ENCODE peak calls at places on chromosomes 5 and 9, in eight cellular contexts. E is cardiac muscle cell; Z is kidney; O is tibial artery; L is bronchial epithelial cell; U is GM12865; D is CD8-positive, alpha-beta T cell; T is thoracic aorta. C is an unnamed sample.
A peak's percentile ranks its signal among the peaks of the same experiment; 100 is the strongest.

GRCh38 chr9:120441446-120442279 is 138.3 kb downstream of the CDK5RAP2 start:
- DNase-seq in U (no peak), O (no peak), Z (no peak), L (peak; percentile 57), E (no peak), T (no peak), D (no peak), C (peak; percentile 90)

GRCh38 chr5:142486581-142486980 is 161.8 kb upstream of the SPRY4 start:
- DNase-seq in E (no peak), O (no peak), U (no peak), L (peak; percentile 67), D (no peak), T (no peak), Z (no peak), C (no peak)

GRCh38 chr5:132066871-132067270 is 6.4 kb downstream of the IL3 start:
- DNase-seq in T (no peak), D (no peak), O (no peak), E (no peak), U (no peak), L (no peak), Z (peak; percentile 31), C (no peak)

GRCh38 chr5:134555889-134556311 is 30.4 kb downstream of the JADE2 start:
- DNase-seq in T (peak; percentile 55), E (peak; percentile 18), U (peak; percentile 79), L (peak; percentile 62), O (peak; percentile 87), D (peak; percentile 59), Z (peak; percentile 89), C (no peak)

GRCh38 chr5:62521319-62521718 is 57.3 kb upstream of the LRRC70 start:
- DNase-seq in T (no peak), L (no peak), E (no peak), Z (no peak), U (peak; percentile 22), D (no peak), O (no peak), C (no peak)

GRCh38 chr9:83620841-83621636 is 1.9 kb upstream of the IDNK start:
- DNase-seq in T (no peak), L (peak; percentile 48), D (no peak), E (peak; percentile 66), Z (no peak), O (no peak), U (peak; percentile 65), C (no peak)

GRCh38 chr9:35510745-35511428 is 21.0 kb downstream of the RUSC2 start:
- DNase-seq in Z (peak; percentile 87), L (peak; percentile 83), T (peak; percentile 63), D (no peak), U (no peak), O (peak; percentile 95), E (no peak), C (peak; percentile 98)

GRCh38 chr5:83473344-83474169 is 2.0 kb downstream of the VCAN start:
- DNase-seq in O (peak; percentile 98), T (peak; percentile 92), Z (peak; percentile 97), E (peak; percentile 96), U (peak; percentile 83), D (no peak), L (peak; percentile 94), C (peak; percentile 88)

GRCh38 chr5:82623094-82623514 is 344.9 kb upstream of the RPS23 start:
- DNase-seq in E (no peak), U (no peak), O (no peak), T (no peak), D (no peak), L (no peak), Z (no peak), C (no peak)

GRCh38 chr9:129776938-129777768 is 24.3 kb upstream of the PTGES start:
- DNase-seq in T (peak; percentile 90), D (peak; percentile 18), E (no peak), Z (peak; percentile 98), O (peak; percentile 97), L (peak; percentile 95), U (no peak), C (peak; percentile 98)

GRCh38 chr5:122498163-122498562 is 186.1 kb downstream of the SNCAIP start:
- DNase-seq in T (no peak), D (no peak), L (no peak), U (no peak), Z (no peak), O (no peak), E (peak; percentile 52), C (no peak)

GRCh38 chr9:89839427-89839826 is 234.6 kb downstream of the GADD45G start:
- DNase-seq in T (no peak), L (no peak), O (no peak), U (no peak), D (no peak), Z (no peak), E (no peak), C (no peak)

GRCh38 chr5:71734141-71734540 is 15.1 kb downstream of the CARTPT start:
- DNase-seq in U (no peak), Z (no peak), D (no peak), E (no peak), T (no peak), O (no peak), L (no peak), C (no peak)

GRCh38 chr9:96574931-96575351 is 44.7 kb downstream of the CDC14B start:
- DNase-seq in Z (no peak), T (no peak), L (no peak), U (no peak), D (no peak), O (no peak), E (no peak), C (no peak)

GRCh38 chr9:132837501-132838268 is 40.4 kb downstream of the AK8 start:
- DNase-seq in E (no peak), Z (no peak), U (no peak), O (peak; percentile 10), D (no peak), L (no peak), T (no peak), C (no peak)

GRCh38 chr9:107484117-107484723 is 5.3 kb downstream of the KLF4 start:
- DNase-seq in U (peak; percentile 71), E (peak; percentile 66), T (no peak), O (no peak), L (peak; percentile 74), D (no peak), Z (no peak), C (peak; percentile 34)

GRCh38 chr5:39947657-39948056 is 522.9 kb upstream of the DAB2 start:
- DNase-seq in Z (no peak), T (no peak), U (no peak), O (peak; percentile 62), D (no peak), L (peak; percentile 25), E (no peak), C (no peak)

DNA sequence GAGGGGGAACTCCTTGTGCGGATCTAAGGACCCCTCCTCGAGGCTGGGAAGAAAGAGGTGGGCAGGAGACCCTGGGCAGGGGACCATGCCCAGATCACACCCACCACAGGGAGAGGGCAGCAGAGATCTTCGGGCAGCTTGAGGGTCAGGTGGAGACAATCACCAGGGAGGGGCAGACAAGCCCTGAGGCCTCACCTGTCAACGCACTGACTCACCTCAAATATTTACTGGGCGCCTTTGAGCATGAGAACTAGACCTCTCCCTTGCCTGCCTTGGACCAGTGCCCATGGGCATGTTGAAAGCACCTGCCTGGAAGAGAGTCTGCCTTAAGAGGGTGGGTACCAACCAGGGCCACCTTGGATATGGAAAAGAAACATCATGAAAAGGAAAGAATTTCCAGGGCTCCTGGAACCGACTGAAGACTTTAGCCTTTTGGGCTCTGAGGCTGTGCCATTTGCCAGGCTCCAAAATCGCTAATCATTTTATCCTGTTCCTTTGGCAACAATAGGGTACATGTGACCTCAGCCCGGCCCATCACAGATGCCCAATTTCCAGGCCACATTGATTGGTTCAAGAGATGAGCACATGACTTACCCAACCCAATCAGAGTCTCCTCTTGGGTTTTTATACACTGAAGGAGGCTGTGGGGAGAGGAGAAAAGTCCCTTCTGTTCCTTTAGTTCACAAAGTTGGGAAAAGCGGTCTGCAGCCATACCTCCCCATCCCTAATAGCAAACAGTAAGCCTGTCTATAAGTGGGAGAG is 10.4 kb upstream of the SPINK4 start:
- DNase-seq in T (no peak), Z (peak; percentile 93), L (peak; percentile 98), D (no peak), O (no peak), E (no peak), U (no peak), C (no peak)
- TF ChIP-seq CTCF in T (no peak), Z (peak; percentile 33), L (peak; percentile 94), D (no peak), O (no peak), E (no peak), U (peak; percentile 4), C (no peak)

DNA sequence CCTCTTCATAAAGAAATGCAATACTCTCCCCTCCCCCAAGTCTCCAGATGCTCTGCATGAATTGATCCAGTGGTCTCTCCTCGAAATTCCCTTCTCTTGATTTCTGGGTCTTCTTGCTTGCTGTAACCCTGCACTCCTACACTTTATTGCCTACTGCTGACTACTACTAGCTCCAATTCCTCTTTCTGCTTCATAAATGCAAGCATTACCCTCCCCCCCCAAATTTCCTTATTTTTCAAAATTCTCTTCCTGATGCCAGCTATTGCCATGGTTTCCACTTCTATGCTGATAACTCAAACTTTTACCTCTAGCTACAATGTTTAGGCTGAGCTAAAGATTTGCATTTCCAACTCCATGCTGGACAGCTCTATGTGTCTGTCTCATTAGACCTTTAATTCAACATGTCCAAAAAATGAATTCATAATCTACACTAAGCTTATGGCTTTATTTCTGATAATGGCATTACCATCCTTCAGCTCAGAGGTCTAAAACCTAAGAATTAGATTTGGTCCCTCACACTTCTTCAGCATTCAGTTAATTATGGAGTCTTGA is 1.4 kb downstream of the ZBTB26 start:
- DNase-seq in U (no peak), D (no peak), Z (no peak), L (no peak), O (no peak), T (no peak), E (no peak), C (no peak)
- H3K4me3 ChIP-seq in U (peak overlapping the region; percentile 99), D (no peak overlapping the region), Z (peak overlapping the region; percentile 99), L (no peak overlapping the region), O (no peak overlapping the region), T (no peak overlapping the region), E (peak overlapping the region; percentile 95), C (no peak overlapping the region)

GRCh38 chr9:88660611-88661010 is 125.6 kb downstream of the NXNL2 start:
- DNase-seq in E (peak; percentile 62), U (peak; percentile 36), L (peak; percentile 49), T (no peak), D (no peak), Z (no peak), O (no peak), C (no peak)
- TF ChIP-seq CTCF in E (peak; percentile 66), U (peak; percentile 33), L (peak; percentile 64), T (no peak), D (no peak), Z (peak; percentile 32), O (no peak), C (peak; percentile 46)

DNA sequence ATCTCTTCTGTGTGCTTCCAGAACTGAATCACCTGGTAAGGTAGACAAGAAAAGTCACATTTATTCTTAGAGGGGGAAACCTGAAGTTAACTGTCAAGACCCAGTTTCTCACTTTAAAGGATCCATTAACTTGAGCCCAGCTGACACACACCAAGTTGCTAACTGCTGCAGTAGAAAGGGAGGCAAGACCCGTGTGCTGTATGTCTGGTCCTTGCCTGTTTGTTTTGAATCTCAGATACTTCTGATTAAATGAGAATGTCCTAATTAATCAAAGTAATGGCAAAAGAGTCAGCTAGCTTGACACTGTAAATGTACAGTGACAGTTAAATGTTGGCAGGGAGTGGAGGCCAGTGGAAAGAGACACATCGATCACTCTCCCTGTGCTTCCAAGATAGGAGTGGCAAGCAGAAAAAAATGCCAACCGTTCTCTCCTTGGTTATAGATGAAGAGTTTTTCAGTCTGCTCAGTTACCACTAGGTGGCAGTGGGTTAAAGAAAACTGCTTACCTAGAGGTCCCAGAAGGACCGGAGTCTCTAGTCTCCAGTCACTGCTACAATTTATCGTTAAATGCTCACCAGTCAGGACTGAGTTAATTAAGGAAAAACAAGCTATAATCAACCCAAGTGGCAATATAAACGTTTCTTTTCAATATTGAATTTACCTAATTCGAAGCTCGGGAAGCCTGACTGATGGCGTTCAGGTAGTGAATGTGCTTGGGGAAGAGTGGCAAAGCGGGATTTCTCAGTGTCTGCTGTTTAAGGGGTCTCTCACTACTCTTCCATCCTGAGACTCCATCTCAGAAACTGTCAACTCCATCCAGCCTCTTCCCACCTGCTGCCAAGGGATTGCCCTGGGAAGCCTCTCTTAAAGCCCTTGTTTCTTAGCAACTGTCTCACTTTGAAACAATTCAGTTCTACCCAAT is 18.4 kb downstream of the LSM11 start:
- DNase-seq in Z (no peak), L (peak; percentile 69), O (no peak), D (no peak), T (no peak), E (peak; percentile 79), U (peak; percentile 68), C (no peak)
- H3K4me3 ChIP-seq in Z (no peak overlapping the region), L (no peak overlapping the region), O (no peak overlapping the region), D (no peak overlapping the region), T (no peak overlapping the region), E (no peak overlapping the region), U (no peak overlapping the region), C (no peak overlapping the region)